ENCODE peak calls at places on chromosomes 11 and 22, in eight cellular contexts. S, M, Y, P, V, R, B and T are unnamed samples. For H3K27me3, the result is how much of the 10 kb centered on the place peaks cover.

GRCh38 chr11:77083553-77084245 is 16.9 kb downstream of the CAPN5 start:
- DNase-seq in R (peak), M (peak), B (no peak), V (no peak), Y (peak), P (no peak), S (no peak), T (no peak)

GRCh38 chr22:48968201-48968959 is 859.3 kb downstream of the BRD1 start:
- DNase-seq in R (no peak), Y (no peak), B (no peak), P (peak), S (peak), M (no peak), V (no peak), T (peak)

GRCh38 chr11:6705905-6706535 is 22.9 kb upstream of the MRPL17 start:
- DNase-seq in R (peak), P (peak), M (no peak), V (no peak), S (peak), Y (no peak), B (peak), T (peak)

GRCh38 chr22:21447694-21448402 is 19.3 kb upstream of the TMEM191C start:
- DNase-seq in B (no peak), M (peak), R (no peak), P (no peak), S (peak), Y (no peak), V (no peak), T (no peak)

GRCh38 chr11:121466063-121466794 is 13.5 kb upstream of the SORL1-AS1 start:
- DNase-seq in R (peak), P (no peak), B (peak), Y (peak), M (peak), S (peak), V (peak), T (peak)

GRCh38 chr22:43530864-43531201 is 119.0 kb downstream of the MPPED1 start:
- DNase-seq in V (no peak), Y (peak), P (no peak), R (no peak), S (no peak), B (no peak), M (no peak), T (peak)

GRCh38 chr11:28858076-28858475 is 749.9 kb downstream of the METTL15 start:
- DNase-seq in P (no peak), M (no peak), Y (no peak), R (no peak), S (no peak), V (no peak), B (no peak), T (no peak)

GRCh38 chr22:32830473-32830872 is 29.0 kb downstream of the TIMP3 start:
- DNase-seq in R (peak), V (no peak), P (no peak), M (peak), S (peak), B (no peak), Y (no peak), T (no peak)

GRCh38 chr11:110747531-110747930 is 35.3 kb upstream of the ARHGAP20 start:
- DNase-seq in M (no peak), R (no peak), V (no peak), P (no peak), Y (no peak), S (no peak), B (no peak), T (no peak)

GRCh38 chr11:29296680-29297079 is 720.1 kb downstream of the KCNA4 start:
- DNase-seq in R (no peak), V (no peak), P (no peak), B (no peak), S (no peak), Y (no peak), M (no peak), T (no peak)

GRCh38 chr22:47817380-47817779 is 1054.9 kb downstream of the TBC1D22A start:
- DNase-seq in P (peak), S (no peak), M (no peak), B (no peak), Y (no peak), V (no peak), R (no peak), T (no peak)

DNA sequence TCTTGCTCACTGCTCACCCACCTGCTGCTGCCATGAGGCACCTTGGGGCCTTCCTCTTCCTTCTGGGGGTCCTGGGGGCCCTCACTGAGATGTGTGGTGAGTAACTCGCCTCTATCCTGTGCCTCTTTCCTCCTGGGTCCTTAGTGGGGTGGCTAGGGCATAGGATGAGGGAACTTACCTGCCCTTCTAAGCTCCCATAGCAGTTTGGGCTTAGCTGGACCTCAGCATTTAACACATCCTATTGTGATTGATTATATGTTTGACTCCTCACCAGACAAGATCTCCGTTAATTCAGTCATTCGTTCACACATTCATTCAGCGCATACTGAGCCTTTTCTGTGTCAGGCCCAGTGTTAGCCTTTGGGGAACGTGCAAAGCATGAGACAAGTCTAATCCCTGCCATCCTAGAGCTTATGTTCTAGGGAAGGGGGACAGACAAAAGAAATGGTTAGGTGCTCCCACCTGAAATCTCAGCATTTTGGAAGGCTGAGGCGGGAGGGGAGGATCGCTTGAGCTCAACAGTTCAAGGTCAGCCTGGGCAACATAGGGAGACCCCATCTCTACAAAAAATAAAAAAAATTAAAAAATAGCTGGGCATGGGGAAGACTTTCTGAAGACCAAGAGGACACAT is 441 bp downstream of the TCN2 start:
- DNase-seq in Y (no peak), B (no peak), P (no peak), R (no peak), M (no peak), S (no peak), V (no peak), T (no peak)
- H3K4me3 ChIP-seq in Y (peak), B (peak), P (peak), R (peak), M (peak), S (no peak), V (peak), T (peak)

DNA sequence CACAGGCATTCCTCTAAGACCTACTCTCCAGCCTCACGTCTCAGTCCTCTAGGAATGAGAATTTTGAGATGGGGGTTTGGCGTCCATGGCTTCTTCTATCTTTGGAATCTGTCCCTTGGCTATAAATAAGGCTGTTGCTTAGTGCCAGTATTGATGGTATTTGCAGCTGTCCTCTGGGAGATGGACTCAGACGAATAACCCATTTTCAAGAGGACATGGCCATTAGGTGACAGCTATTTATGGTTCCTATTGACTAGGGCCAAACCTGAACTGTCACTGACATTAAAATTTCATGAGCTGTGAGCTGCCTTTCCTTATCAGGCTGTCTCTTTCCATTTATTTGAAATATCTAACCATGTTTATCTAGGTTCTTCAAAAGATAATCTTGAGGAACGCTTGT is 92.7 kb downstream of the NAV2 start:
- DNase-seq in R (no peak), Y (no peak), M (no peak), B (no peak), P (no peak), V (no peak), S (no peak), T (no peak)
- TF ChIP-seq CTCF in R (no peak), Y (no peak), M (no peak), B (no peak), P (no peak), V (no peak), S (no peak), T (no peak)

DNA sequence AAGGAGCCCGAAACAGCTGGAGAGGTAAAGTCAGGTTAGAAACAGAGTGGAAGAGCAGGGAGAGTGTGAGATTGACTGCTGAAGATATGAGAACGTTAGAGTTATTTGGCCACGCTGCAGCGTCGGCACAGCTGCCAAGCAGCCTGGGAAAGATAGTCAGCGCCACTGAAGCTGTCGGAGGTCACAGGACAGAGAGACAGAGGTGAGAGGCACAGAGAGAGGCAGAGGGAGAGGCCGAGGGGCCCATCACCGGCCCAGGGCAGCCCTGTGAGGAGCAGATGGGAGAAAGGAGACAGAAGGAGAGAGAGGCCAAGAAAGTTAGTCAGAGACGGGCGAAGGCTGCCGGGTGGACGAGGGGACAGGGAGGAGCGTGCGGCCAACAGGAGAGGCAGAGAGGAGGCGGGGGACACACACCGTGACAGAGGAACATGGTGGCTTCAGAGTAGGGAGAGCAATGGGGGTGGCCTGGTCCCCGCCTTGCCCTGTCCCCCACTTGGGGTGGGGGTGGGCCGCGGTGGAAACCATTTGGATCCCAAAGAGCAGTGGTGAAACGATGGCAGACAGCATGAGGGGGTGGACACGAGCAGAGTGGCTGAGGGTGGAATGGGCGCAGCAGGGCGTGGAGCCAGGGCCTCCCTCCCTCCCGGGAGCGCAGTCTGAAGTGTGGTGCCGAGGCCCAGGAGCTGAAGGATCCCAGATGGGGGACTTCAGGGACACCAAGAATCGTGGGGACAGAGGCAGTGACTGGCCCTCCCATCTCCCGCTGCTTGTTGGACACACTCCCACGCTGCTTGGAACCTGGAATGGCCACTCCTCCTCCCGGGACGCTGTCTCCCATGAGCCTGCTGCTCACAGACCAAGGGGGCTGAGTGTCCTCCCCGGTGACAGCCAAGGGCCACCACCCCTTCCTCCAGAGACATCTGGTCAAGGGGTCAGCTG is 26.6 kb downstream of the LRRC10B start:
- DNase-seq in P (no peak), S (no peak), R (no peak), Y (no peak), B (no peak), M (peak), V (no peak), T (no peak)
- H3K27me3 ChIP-seq in P (half or more), S (under half), R (under half), Y (under half), B (under half), M (under half), V (under half), T (under half)

GRCh38 chr11:68763181-68763721 is 11.9 kb upstream of the TESMIN start:
- DNase-seq in P (peak), B (no peak), Y (no peak), M (no peak), R (no peak), V (no peak), S (no peak), T (no peak)
- H3K4me3 ChIP-seq in P (peak), B (no peak), Y (no peak), M (no peak), R (no peak), V (no peak), S (no peak), T (no peak)

GRCh38 chr11:86118201-86118600 is 49.3 kb upstream of the PICALM start:
- DNase-seq in B (no peak), Y (no peak), R (no peak), P (no peak), V (no peak), M (no peak), S (no peak), T (no peak)

GRCh38 chr11:86117706-86118050 is 48.8 kb upstream of the PICALM start:
- DNase-seq in B (no peak), P (no peak), R (no peak), S (no peak), M (no peak), V (no peak), Y (no peak), T (peak)

GRCh38 chr11:86116996-86117705 is 48.3 kb upstream of the PICALM start:
- DNase-seq in P (no peak), V (no peak), M (no peak), R (no peak), B (no peak), Y (no peak), S (no peak), T (peak)

GRCh38 chr11:86116386-86116726 is 47.5 kb upstream of the PICALM start:
- DNase-seq in S (peak), V (peak), M (no peak), R (no peak), Y (no peak), P (peak), B (peak), T (peak)

GRCh38 chr11:86115542-86116385 is 46.9 kb upstream of the PICALM start:
- DNase-seq in S (no peak), V (no peak), R (no peak), P (no peak), M (no peak), Y (no peak), B (no peak), T (peak)
- TF ChIP-seq CTCF in S (no peak), V (no peak), R (no peak), P (peak), M (no peak), Y (no peak), B (no peak), T (no peak)

DNA sequence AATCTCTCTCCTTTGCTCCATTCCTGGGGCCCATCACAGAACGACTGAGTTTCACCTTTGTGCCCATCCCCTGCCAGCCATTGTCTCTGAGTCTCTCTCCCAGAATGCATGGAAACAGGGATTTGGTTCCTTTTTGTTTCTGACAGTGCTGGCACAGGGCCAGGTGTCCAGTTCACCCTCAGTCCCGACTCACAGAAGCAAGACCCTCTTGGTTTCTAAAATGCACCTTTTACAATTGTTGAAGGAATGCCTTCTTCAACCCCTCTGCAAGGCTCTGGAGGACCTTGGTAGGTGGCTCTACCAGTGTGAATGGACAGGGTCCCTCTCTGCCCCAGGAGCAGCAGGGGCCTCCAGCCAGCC is 5.1 kb upstream of the MYEOV start:
- DNase-seq in P (no peak), Y (no peak), B (no peak), V (no peak), R (no peak), M (peak), S (no peak), T (no peak)
- H3K27me3 ChIP-seq in P (under half), Y (under half), B (under half), V (under half), R (under half), M (under half), S (under half), T (under half)

GRCh38 chr22:40203568-40203967 is 25.8 kb downstream of the TNRC6B start:
- DNase-seq in B (peak), R (no peak), V (peak), S (no peak), M (no peak), P (peak), Y (no peak), T (no peak)
- H3K4me3 ChIP-seq in B (no peak), R (no peak), V (no peak), S (no peak), M (no peak), P (peak), Y (no peak), T (no peak)

DNA sequence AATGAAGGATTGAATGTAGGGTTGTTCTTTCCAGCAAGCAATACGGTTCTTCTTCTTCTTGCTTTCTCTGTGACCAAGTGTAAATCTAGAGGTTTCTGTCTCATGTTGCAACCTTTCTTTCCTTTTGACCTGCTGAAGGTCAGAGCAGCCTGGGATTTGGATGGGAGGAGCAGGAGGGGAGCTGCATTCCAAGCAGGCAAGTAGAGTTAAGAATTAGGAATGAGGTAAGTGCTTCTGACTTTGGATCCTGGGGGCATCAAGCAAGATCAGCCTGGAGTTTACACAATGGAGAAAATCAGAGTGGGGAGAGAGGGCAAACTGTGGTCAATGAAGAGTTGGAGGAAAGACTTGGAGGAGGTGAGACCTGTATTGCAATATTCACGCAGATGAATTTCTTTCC is 225.6 kb upstream of the ZBED5 start:
- DNase-seq in M (no peak), V (no peak), P (no peak), B (no peak), Y (no peak), S (no peak), R (no peak), T (no peak)
- TF ChIP-seq CTCF in M (no peak), V (no peak), P (no peak), B (no peak), Y (no peak), S (no peak), R (no peak), T (no peak)

DNA sequence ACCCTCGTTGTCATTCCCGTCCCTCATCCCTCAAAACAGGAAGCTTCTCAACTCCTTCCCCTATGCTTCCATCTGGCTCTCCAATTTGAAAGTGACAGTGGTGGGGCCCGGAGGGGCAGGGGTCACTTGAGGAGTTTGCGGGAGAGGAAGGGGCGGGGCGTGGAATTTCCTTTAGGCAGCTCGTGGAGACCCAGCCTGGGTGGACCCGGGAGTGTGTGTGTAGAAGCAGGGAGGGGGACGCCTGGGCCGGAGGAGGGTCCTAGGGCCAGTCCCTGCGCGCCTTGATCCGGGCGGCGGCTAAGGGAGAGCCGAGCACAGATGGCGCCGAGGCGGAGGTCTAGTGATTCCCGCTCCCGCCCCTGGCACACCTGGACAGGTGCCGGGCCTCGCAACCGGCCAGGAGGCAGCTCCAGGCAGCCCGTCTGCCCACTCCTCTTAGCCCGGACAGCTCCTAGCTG is 7.8 kb upstream of the PAX6 start:
- DNase-seq in V (no peak), B (no peak), Y (no peak), P (no peak), R (no peak), M (no peak), S (no peak), T (no peak)
- H3K27me3 ChIP-seq in V (half or more), B (half or more), Y (half or more), P (under half), R (under half), M (half or more), S (half or more), T (half or more)

DNA sequence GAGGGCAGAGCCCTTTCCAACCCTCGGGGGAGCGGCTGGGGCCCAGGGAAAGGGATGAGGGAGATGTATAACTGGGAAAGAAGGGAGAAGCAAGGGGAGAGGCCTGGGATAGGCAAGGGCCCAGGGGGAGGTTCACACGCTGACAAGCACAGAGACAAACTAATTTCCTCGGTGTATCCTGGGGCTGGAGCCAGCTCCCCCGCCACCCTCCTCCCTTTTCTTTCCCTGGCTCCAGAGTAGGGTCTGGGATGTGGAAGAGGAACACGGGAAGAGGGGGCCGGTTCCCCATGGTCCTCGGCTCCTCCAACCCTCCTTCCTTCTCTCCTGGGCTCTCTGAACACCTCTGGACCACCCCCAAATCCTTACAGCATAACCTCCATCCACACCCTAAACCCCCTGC is 6.9 kb downstream of the CLCF1 start:
- DNase-seq in Y (no peak), P (no peak), B (peak), R (peak), V (no peak), S (no peak), M (no peak), T (no peak)
- H3K4me3 ChIP-seq in Y (no peak), P (no peak), B (no peak), R (peak), V (no peak), S (no peak), M (no peak), T (no peak)